ENCODE peak calls at places on chromosome 17, in nine cellular contexts. P, X, R, A, F, D, J, K and E are unnamed samples.

GRCh38 chr17:42784361-42784760 is 4.0 kb downstream of the WNK4 start:
- DNase-seq in P (no peak), X (no peak), R (no peak), A (no peak), F (no peak), D (no peak), J (no peak), K (no peak), E (peak)

GRCh38 chr17:78441271-78441986 is 63.0 kb downstream of the PGS1 start:
- DNase-seq in P (no peak), X (no peak), R (no peak), A (no peak), F (peak), D (no peak), J (no peak), K (no peak), E (no peak)

GRCh38 chr17:66690166-66690565 is 144.8 kb upstream of the CACNG5 start:
- DNase-seq in P (no peak), X (no peak), R (no peak), A (no peak), F (no peak), D (no peak), J (no peak), K (no peak), E (no peak)

GRCh38 chr17:38761612-38762011 is 9.1 kb downstream of the PSMB3 start:
- DNase-seq in P (no peak), X (no peak), R (peak), A (no peak), F (no peak), D (no peak), J (no peak), K (no peak), E (no peak)

GRCh38 chr17:33461051-33461450 is 168.0 kb upstream of the ASIC2 start:
- DNase-seq in P (no peak), X (no peak), R (no peak), A (no peak), F (no peak), D (no peak), J (no peak), K (no peak), E (no peak)

GRCh38 chr17:18971801-18972200 is 19.8 kb downstream of the SLC5A10 start:
- DNase-seq in P (no peak), X (no peak), R (no peak), A (no peak), F (no peak), D (no peak), J (no peak), K (no peak), E (no peak)

GRCh38 chr17:41024702-41025101 is 2.3 kb downstream of the KRTAP1-5 start:
- DNase-seq in P (no peak), X (no peak), R (no peak), A (no peak), F (no peak), D (no peak), J (no peak), K (no peak), E (no peak)

GRCh38 chr17:61700252-61700651 is 109.2 kb upstream of the NACA2 start:
- DNase-seq in P (no peak), X (no peak), R (no peak), A (no peak), F (no peak), D (no peak), J (no peak), K (no peak), E (no peak)

GRCh38 chr17:14471052-14471451 is 170.2 kb downstream of the HS3ST3B1 start:
- DNase-seq in P (no peak), X (no peak), R (peak), A (no peak), F (no peak), D (no peak), J (no peak), K (no peak), E (no peak)

GRCh38 chr17:46942441-46943217 is 19.7 kb downstream of the GOSR2 start:
- DNase-seq in P (peak), X (peak), R (peak), A (peak), F (peak), D (peak), J (peak), K (no peak), E (peak)

GRCh38 chr17:64780096-64781012 is 118.2 kb upstream of the SMURF2 start:
- DNase-seq in P (peak), X (peak), R (peak), A (peak), F (peak), D (peak), J (peak), K (peak), E (peak)

GRCh38 chr17:83064021-83064731 is 15.2 kb upstream of the METRNL start:
- DNase-seq in P (peak), X (peak), R (no peak), A (peak), F (peak), D (no peak), J (peak), K (peak), E (peak)

GRCh38 chr17:28350271-28350670 is 7.1 kb downstream of the POLDIP2 start:
- DNase-seq in P (no peak), X (no peak), R (no peak), A (no peak), F (no peak), D (no peak), J (no peak), K (no peak), E (peak)

GRCh38 chr17:1108810-1109605 is 70.8 kb downstream of the ABR start:
- DNase-seq in P (peak), X (peak), R (peak), A (peak), F (peak), D (peak), J (peak), K (no peak), E (peak)

GRCh38 chr17:41913798-41914197 is 5.0 kb downstream of the ACLY start:
- DNase-seq in P (no peak), X (no peak), R (no peak), A (no peak), F (no peak), D (no peak), J (no peak), K (no peak), E (no peak)

GRCh38 chr17:16486373-16487250 is 5.4 kb downstream of the LRRC75A start:
- DNase-seq in P (peak), X (peak), R (peak), A (peak), F (peak), D (peak), J (no peak), K (peak), E (peak)

GRCh38 chr17:78238823-78239488 is 7.5 kb downstream of the TMEM235 start:
- DNase-seq in P (no peak), X (no peak), R (no peak), A (no peak), F (no peak), D (no peak), J (no peak), K (no peak), E (peak)

GRCh38 chr17:35103271-35103670 is 16.4 kb downstream of the RAD51D start:
- DNase-seq in P (no peak), X (no peak), R (no peak), A (no peak), F (no peak), D (no peak), J (no peak), K (no peak), E (no peak)

GRCh38 chr17:70564006-70564620 is 394.8 kb downstream of the KCNJ2 start:
- DNase-seq in P (no peak), X (no peak), R (no peak), A (no peak), F (no peak), D (no peak), J (no peak), K (no peak), E (no peak)

GRCh38 chr17:75509528-75510258 is 5.6 kb downstream of the CASKIN2 start:
- DNase-seq in P (no peak), X (peak), R (no peak), A (no peak), F (peak), D (no peak), J (no peak), K (no peak), E (peak)

GRCh38 chr17:731943-732787 is at the start of gene TLCD3A:
- DNase-seq in P (peak), X (peak), R (peak), A (peak), F (peak), D (peak), J (peak), K (no peak), E (peak)

GRCh38 chr17:2474371-2474770 is 37.3 kb downstream of the METTL16 start:
- DNase-seq in P (no peak), X (no peak), R (no peak), A (no peak), F (no peak), D (no peak), J (no peak), K (no peak), E (no peak)

GRCh38 chr17:63740464-63741181 is 976 bp downstream of the STRADA start:
- DNase-seq in P (no peak), X (no peak), R (peak), A (no peak), F (no peak), D (no peak), J (no peak), K (no peak), E (no peak)

GRCh38 chr17:64694207-64694606 is 32.1 kb upstream of the SMURF2 start:
- DNase-seq in P (no peak), X (peak), R (peak), A (peak), F (peak), D (peak), J (no peak), K (peak), E (no peak)

GRCh38 chr17:81961554-81962498 is 839 bp upstream of the NOTUM start:
- DNase-seq in P (no peak), X (no peak), R (no peak), A (no peak), F (no peak), D (no peak), J (no peak), K (no peak), E (no peak)

GRCh38 chr17:6640536-6641373 is at the start of the genes KIAA0753 and TXNDC17:
- DNase-seq in P (peak), X (peak), R (peak), A (peak), F (peak), D (peak), J (peak), K (peak), E (peak)

GRCh38 chr17:6641374-6641818 is 536 bp downstream of the TXNDC17 start:
- DNase-seq in P (no peak), X (no peak), R (peak), A (no peak), F (no peak), D (no peak), J (no peak), K (no peak), E (no peak)

GRCh38 chr17:6639651-6640535 is 618 bp downstream of the KIAA0753 start:
- DNase-seq in P (peak), X (peak), R (peak), A (peak), F (no peak), D (peak), J (no peak), K (no peak), E (peak)

GRCh38 chr17:6643460-6644125 is 2.7 kb downstream of the TXNDC17 start:
- DNase-seq in P (no peak), X (no peak), R (peak), A (no peak), F (no peak), D (no peak), J (no peak), K (no peak), E (no peak)

GRCh38 chr17:6642592-6642991 is 1.7 kb downstream of the TXNDC17 start:
- DNase-seq in P (no peak), X (no peak), R (peak), A (no peak), F (no peak), D (no peak), J (no peak), K (no peak), E (no peak)
- H3K4me3 ChIP-seq in P (no peak), X (no peak), R (peak), A (no peak), F (no peak), D (no peak), J (no peak), K (no peak), E (no peak)

GRCh38 chr17:30520882-30521281 is 43.7 kb downstream of the GOSR1 start:
- DNase-seq in P (no peak), X (no peak), R (no peak), A (no peak), F (no peak), D (no peak), J (no peak), K (no peak), E (no peak)
- H3K4me3 ChIP-seq in P (no peak), X (no peak), R (no peak), A (no peak), F (no peak), D (no peak), J (no peak), K (no peak), E (no peak)

DNA sequence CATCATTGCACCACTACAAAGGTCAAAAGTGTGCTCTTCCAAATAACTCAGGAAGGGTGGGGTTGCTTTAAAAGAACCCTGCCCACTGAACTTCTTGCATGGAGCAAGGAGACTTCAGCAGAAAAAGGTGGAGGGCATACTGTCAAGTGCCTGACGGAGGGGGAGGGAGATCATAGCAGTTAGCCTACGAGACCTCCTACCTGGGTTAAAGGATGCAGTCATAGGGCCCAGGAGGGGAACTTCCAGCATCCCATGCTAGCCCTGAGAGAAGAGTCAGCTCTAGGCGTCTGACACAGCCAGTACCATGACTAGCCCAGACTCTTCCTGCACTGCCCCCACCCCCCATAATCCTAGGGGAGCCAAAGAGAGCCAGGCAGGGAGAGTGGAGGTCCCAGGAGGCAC is 45.3 kb upstream of the MSI2 start:
- DNase-seq in P (no peak), X (no peak), R (peak), A (no peak), F (no peak), D (no peak), J (no peak), K (no peak), E (no peak)
- H3K4me3 ChIP-seq in P (no peak), X (no peak), R (no peak), A (no peak), F (no peak), D (no peak), J (no peak), K (no peak), E (no peak)

GRCh38 chr17:49910094-49910857 is 58.7 kb upstream of the DLX4 start:
- DNase-seq in P (no peak), X (no peak), R (peak), A (peak), F (no peak), D (no peak), J (no peak), K (no peak), E (no peak)
- H3K4me3 ChIP-seq in P (no peak), X (no peak), R (no peak), A (no peak), F (no peak), D (no peak), J (peak), K (peak), E (no peak)

DNA sequence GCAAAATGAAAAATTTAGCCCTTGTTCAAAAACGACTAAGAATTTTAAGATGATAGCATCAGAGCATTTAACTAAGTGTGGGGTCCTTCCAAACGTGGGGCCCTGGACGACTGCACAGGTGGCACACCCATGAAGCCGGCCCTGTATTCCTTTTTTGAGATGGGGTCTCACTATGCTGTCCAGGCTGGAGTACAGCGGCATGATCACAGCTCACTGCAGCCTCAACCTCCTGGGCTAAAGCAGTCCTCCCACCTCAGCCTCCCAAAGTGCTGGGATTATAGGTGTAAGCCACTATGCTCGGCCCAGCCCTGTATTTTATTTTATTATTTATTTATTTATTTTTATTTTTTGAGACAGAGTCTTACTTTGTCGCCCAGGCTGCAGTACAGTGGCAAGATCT is 90.7 kb upstream of the CDC42EP4 start:
- DNase-seq in P (no peak), X (no peak), R (no peak), A (no peak), F (no peak), D (no peak), J (no peak), K (no peak), E (no peak)
- H3K4me3 ChIP-seq in P (no peak), X (no peak), R (no peak), A (no peak), F (no peak), D (no peak), J (no peak), K (no peak), E (no peak)

GRCh38 chr17:57724729-57725125 is 20.4 kb downstream of the CCDC182 start:
- DNase-seq in P (no peak), X (peak), R (no peak), A (no peak), F (no peak), D (no peak), J (no peak), K (no peak), E (no peak)

GRCh38 chr17:57723427-57724037 is 21.6 kb downstream of the CCDC182 start:
- DNase-seq in P (no peak), X (peak), R (no peak), A (no peak), F (no peak), D (no peak), J (no peak), K (no peak), E (no peak)

GRCh38 chr17:57722704-57723043 is 22.4 kb downstream of the CCDC182 start:
- DNase-seq in P (no peak), X (peak), R (no peak), A (no peak), F (no peak), D (no peak), J (no peak), K (no peak), E (no peak)

GRCh38 chr17:57726213-57726612 is 18.9 kb downstream of the CCDC182 start:
- DNase-seq in P (no peak), X (no peak), R (no peak), A (no peak), F (no peak), D (no peak), J (no peak), K (no peak), E (no peak)

GRCh38 chr17:57724038-57724728 is 20.9 kb downstream of the CCDC182 start:
- DNase-seq in P (no peak), X (peak), R (no peak), A (no peak), F (no peak), D (no peak), J (no peak), K (no peak), E (no peak)
- H3K4me3 ChIP-seq in P (no peak), X (no peak), R (no peak), A (no peak), F (no peak), D (no peak), J (no peak), K (no peak), E (no peak)

GRCh38 chr17:45172541-45173286 is 11.0 kb downstream of the HEXIM2 start:
- DNase-seq in P (peak), X (peak), R (peak), A (peak), F (peak), D (peak), J (peak), K (peak), E (peak)
- H3K4me3 ChIP-seq in P (peak), X (no peak), R (peak), A (no peak), F (peak), D (peak), J (peak), K (peak), E (no peak)

DNA sequence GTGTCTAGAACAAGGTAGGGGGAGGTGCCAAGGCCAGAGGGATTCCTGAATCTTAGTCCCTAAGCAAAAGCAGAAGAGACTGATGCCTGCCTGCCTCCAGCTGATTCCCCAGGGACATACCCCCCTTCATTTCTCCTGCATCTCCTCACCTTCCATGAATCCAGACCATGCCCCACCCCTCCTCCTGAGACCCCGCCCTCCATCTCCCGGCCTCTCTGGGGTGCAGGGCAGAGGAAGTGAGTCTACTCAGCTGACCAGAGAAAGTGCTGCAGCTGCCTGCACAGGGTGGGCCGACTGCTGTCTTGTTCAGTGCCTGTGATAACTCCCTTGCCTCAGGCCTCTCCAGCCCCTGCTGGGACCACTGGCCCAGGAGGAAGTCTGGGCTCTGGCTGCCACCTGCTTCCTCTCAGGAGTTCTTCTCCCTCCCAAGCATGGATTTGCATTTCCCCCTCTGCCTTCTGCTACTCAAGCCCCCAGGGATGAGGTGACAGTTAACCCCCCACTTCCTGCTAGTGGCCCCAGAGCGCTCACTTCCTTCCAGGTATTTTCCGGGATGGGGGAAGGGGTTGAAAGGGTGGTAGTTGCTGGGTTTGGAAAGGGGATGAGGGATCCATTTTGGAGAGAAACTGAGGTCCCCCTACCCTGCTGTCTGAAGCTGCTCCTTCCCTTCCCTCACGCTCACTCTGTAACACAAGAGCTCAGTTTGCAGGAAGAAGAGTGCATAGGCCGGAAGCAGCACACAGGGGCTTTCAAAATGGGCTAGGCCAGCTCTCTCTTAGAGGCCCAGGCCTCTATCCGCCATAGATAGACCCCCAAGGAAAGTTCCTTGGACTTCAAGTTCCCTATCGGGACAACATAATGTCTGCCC is 10.5 kb upstream of the TSPOAP1 start:
- DNase-seq in P (no peak), X (no peak), R (no peak), A (no peak), F (peak), D (no peak), J (peak), K (no peak), E (peak)
- H3K4me3 ChIP-seq in P (no peak), X (no peak), R (no peak), A (no peak), F (peak), D (peak), J (peak), K (no peak), E (no peak)